ENCODE peak calls at places on chromosomes 2 and 18, in four cellular contexts. U, Q, R and T are unnamed samples.

GRCh38 chr2:105417789-105418475 is 19.1 kb upstream of the FHL2 start:
- DNase-seq in Q (peak), U (no peak), R (no peak), T (no peak)

GRCh38 chr2:39127973-39128372 is 7.1 kb upstream of the SOS1 start:
- DNase-seq in Q (peak), R (no peak), U (no peak), T (no peak)

GRCh38 chr2:18630101-18630500 is 40.7 kb upstream of the NT5C1B start:
- DNase-seq in Q (peak), R (no peak), U (no peak), T (no peak)

GRCh38 chr2:219737270-219737691 is 109.9 kb downstream of the SLC4A3 start:
- DNase-seq in Q (peak), U (no peak), R (no peak), T (no peak)

GRCh38 chr18:25062720-25063119 is 289.2 kb downstream of the ZNF521 start:
- DNase-seq in R (no peak), U (no peak), Q (no peak), T (no peak)

GRCh38 chr18:7545734-7546133 is 21.4 kb upstream of the PTPRM start:
- DNase-seq in R (no peak), U (no peak), Q (peak), T (no peak)

GRCh38 chr2:48733067-48733503 is 22.4 kb downstream of the LHCGR start:
- DNase-seq in R (no peak), U (no peak), Q (no peak), T (no peak)

GRCh38 chr2:9230881-9231280 is 24.3 kb downstream of the ASAP2 start:
- DNase-seq in U (no peak), R (no peak), Q (no peak), T (no peak)

GRCh38 chr18:62336618-62337017 is 11.5 kb downstream of the TNFRSF11A start:
- DNase-seq in R (no peak), Q (no peak), U (no peak), T (no peak)

GRCh38 chr2:239027431-239028252 is 179.8 kb downstream of the TWIST2 start:
- DNase-seq in U (no peak), R (no peak), Q (no peak), T (no peak)

GRCh38 chr18:37403100-37403781 is 162.4 kb downstream of the CELF4 start:
- DNase-seq in Q (peak), U (no peak), R (no peak), T (no peak)

GRCh38 chr2:127673304-127674069 is 1.8 kb downstream of the LIMS2 start:
- DNase-seq in R (no peak), Q (no peak), U (no peak), T (peak)